ENCODE peak calls at places on chromosomes 12 and 14, in four cellular contexts. B is stomach, T is breast epithelium, J is upper lobe of left lung. W is an unnamed sample. For H3K4me1, the result is how much of the 10 kb centered on the place peaks cover.

GRCh38 chr12:121990692-121991603 is 30.7 kb upstream of the BCL7A start:
- DNase-seq in B (no peak), T (no peak), J (peak), W (no peak)

GRCh38 chr14:90785474-90785873 is 30.8 kb downstream of the TTC7B start:
- DNase-seq in B (peak), T (no peak), J (peak), W (no peak)

GRCh38 chr14:45251912-45252311 is 1.1 kb downstream of the MIS18BP1 start:
- DNase-seq in B (no peak), T (no peak), J (no peak), W (no peak)

GRCh38 chr12:114760151-114760877 is 76.3 kb upstream of the TBX3 start:
- DNase-seq in B (no peak), T (no peak), J (no peak), W (no peak)

GRCh38 chr14:84591827-84592540 is 938.0 kb upstream of the FLRT2 start:
- DNase-seq in B (no peak), T (no peak), J (no peak), W (no peak)

GRCh38 chr12:49911213-49911605 is 7.5 kb upstream of the FAIM2 start:
- DNase-seq in B (no peak), T (peak), J (no peak), W (no peak)

GRCh38 chr12:94644141-94644575 is 6.2 kb downstream of the TMCC3 start:
- DNase-seq in B (no peak), T (no peak), J (peak), W (no peak)

GRCh38 chr12:109269428-109269827 is 39.7 kb downstream of the FOXN4 start:
- DNase-seq in B (no peak), T (no peak), J (no peak), W (no peak)

GRCh38 chr12:123075591-123076171 is 75.2 kb downstream of the PITPNM2 start:
- DNase-seq in B (peak), T (no peak), J (peak), W (no peak)

GRCh38 chr12:26460361-26460760 is 265.0 kb downstream of the SSPN start:
- DNase-seq in B (no peak), T (no peak), J (no peak), W (no peak)

GRCh38 chr14:60247994-60248696 is 876 bp upstream of the PPM1A start:
- DNase-seq in B (peak), T (peak), J (peak), W (peak)

GRCh38 chr14:24067133-24068082 is 4.0 kb upstream of the CPNE6 start:
- DNase-seq in B (no peak), T (no peak), J (no peak), W (no peak)

GRCh38 chr14:102508410-102508773 is 1.2 kb downstream of the ANKRD9 start:
- DNase-seq in B (peak), T (no peak), J (peak), W (peak)

GRCh38 chr14:95784137-95784536 is 70.2 kb upstream of the TCL1A start:
- DNase-seq in B (no peak), T (no peak), J (no peak), W (no peak)

GRCh38 chr14:65019944-65020566 is 33.4 kb downstream of the FNTB start:
- DNase-seq in B (peak), T (no peak), J (no peak), W (no peak)

GRCh38 chr14:90609376-90609775 is 206.9 kb downstream of the TTC7B start:
- DNase-seq in B (no peak), T (no peak), J (no peak), W (no peak)

GRCh38 chr14:24695265-24696241 is 61.6 kb upstream of the GZMB start:
- DNase-seq in B (no peak), T (no peak), J (peak), W (no peak)

GRCh38 chr14:58078068-58078467 is 73.9 kb downstream of the ARMH4 start:
- DNase-seq in B (no peak), T (no peak), J (no peak), W (no peak)

GRCh38 chr14:75720828-75721227 is 59.8 kb downstream of the TTLL5 start:
- DNase-seq in B (peak), T (peak), J (peak), W (no peak)

GRCh38 chr12:113091506-113091905 is 35.0 kb downstream of the DTX1 start:
- DNase-seq in B (no peak), T (no peak), J (no peak), W (no peak)
- H3K4me1 ChIP-seq in B (under half), T (under half), J (under half), W (under half)

DNA sequence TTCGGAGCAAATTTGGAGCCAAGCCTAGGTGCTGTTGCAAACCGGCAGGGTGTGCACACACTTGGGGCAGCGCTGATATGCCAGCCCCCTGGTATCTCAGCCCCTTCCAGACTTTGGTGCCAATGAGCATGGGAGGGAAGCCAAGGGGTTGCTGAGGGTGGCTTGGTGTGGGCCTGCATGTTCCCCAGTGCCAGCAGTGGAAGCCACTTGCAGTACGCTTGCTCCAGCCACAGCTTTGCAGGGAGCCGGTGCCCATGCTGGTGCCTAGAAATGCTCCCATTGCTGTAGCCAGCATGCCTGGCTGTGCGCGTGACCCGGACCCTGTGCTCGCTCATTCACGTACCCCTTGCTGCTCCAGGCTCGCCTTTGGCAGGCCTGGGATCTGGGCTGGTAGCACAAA is 67.1 kb upstream of the DNM1L start:
- DNase-seq in B (no peak), T (no peak), J (no peak), W (no peak)
- TF ChIP-seq POLR2AphosphoS5 in B (no peak), T (no peak), J (no peak), W (no peak)

DNA sequence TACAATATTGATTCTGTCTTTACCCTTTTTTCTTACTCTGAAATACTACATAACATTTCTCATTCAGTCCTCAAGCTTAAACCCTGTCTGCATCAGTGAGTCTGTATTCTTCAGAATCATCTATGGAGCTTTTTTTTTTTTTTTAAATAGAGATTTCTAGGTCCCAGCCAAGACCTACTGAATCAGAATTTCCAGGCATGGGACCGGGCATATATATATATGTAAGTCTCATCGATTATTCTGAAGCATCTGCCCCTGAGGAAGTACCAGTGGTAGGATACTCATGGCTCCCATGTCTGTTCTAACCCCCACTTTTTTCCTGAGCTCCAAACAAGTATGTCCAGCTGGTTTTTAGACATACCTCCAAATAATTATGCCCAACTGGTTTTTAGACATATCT is 6.1 kb downstream of the DDX47 start:
- DNase-seq in B (no peak), T (no peak), J (no peak), W (no peak)
- TF ChIP-seq POLR2A in B (no peak), T (no peak), J (no peak), W (no peak)

DNA sequence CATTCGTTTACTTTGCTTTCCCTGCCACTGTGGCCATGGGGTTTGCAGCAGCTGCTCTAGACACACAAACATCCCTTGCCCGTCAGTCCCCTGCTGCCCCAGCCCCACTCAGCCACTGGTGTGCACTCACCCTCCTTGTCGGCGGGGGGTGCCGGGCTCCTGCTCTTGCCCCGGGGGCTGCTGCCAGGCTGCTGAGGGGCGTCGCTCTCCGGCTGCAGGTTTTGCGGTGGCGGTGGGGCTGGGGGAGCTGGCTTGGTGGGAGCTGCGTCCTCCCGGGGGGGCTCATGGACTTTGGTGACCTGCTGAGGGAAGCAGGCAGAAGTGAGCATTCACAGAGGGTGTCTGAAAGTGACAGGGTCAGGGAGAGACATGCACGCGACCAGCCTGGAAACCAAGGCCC is 67.1 kb downstream of the RFLNA start:
- DNase-seq in B (no peak), T (no peak), J (no peak), W (no peak)
- H3K4me1 ChIP-seq in B (half or more), T (under half), J (under half), W (under half)